ENCODE peak calls at places on chromosomes 4 and X, in eight cellular contexts. B is right lobe of liver, L is esophagus muscularis mucosa, F is uterus, V is transverse colon, I is ovary, Y is body of pancreas, J is IMR-90. O is an unnamed sample. For H3K4me1, the result is how much of the 10 kb centered on the place peaks cover.

GRCh38 chr4:153594208-153594607 is 89.9 kb upstream of the TLR2 start:
- DNase-seq in B (no peak), L (no peak), F (no peak), V (no peak), I (no peak), Y (no peak), J (peak), O (peak)

GRCh38 chr4:47032405-47033106 is 1.2 kb downstream of the GABRB1 start:
- DNase-seq in B (peak), L (no peak), F (peak), V (peak), I (peak), Y (peak), J (peak), O (peak)

GRCh38 chr4:101125045-101125713 is 222.1 kb downstream of the PPP3CA start:
- DNase-seq in B (no peak), L (no peak), F (no peak), V (no peak), I (no peak), Y (no peak), J (no peak), O (no peak)

GRCh38 chr4:169952236-169953088 is 73.7 kb downstream of the MFAP3L start:
- DNase-seq in B (no peak), L (no peak), F (no peak), V (no peak), I (no peak), Y (no peak), J (no peak), O (no peak)

GRCh38 chrX:151488677-151489076 is 74.8 kb upstream of the PASD1 start:
- DNase-seq in B (no peak), L (no peak), F (no peak), V (no peak), I (no peak), Y (no peak), J (no peak), O (no peak)

GRCh38 chr4:29717658-29718057 is 1002.5 kb upstream of the PCDH7 start:
- DNase-seq in B (no peak), L (no peak), F (no peak), V (no peak), I (no peak), Y (no peak), J (peak), O (no peak)

GRCh38 chr4:55524844-55525571 is 21.7 kb downstream of the CLOCK start:
- DNase-seq in B (no peak), L (no peak), F (no peak), V (no peak), I (no peak), Y (no peak), J (peak), O (no peak)

GRCh38 chr4:126733301-126733700 is 899.5 kb upstream of the INTU start:
- DNase-seq in B (no peak), L (no peak), F (no peak), V (no peak), I (no peak), Y (no peak), J (peak), O (no peak)

GRCh38 chr4:3269105-3269927 is 20.4 kb downstream of the MSANTD1 start:
- DNase-seq in B (no peak), L (no peak), F (no peak), V (no peak), I (no peak), Y (no peak), J (no peak), O (no peak)

GRCh38 chr4:134490863-134491262 is 289.3 kb upstream of the PABPC4L start:
- DNase-seq in B (no peak), L (no peak), F (no peak), V (no peak), I (no peak), Y (no peak), J (no peak), O (no peak)
- TF ChIP-seq CTCF in B (no peak), L (no peak), F (no peak), V (no peak), I (no peak), Y (no peak), J (no peak), O (no peak)

GRCh38 chrX:81201692-81202412 is at the start of the genes HMGN5 and SH3BGRL:
- DNase-seq in B (peak), L (peak), F (peak), V (peak), I (peak), Y (peak), J (peak), O (peak)
- TF ChIP-seq POLR2A in B (peak), L (no peak), F (no peak), V (peak), I (no peak), Y (peak), J (no peak), O (no peak)

GRCh38 chrX:80512924-80513323 is 92.7 kb downstream of the TENT5D start:
- DNase-seq in B (no peak), L (no peak), F (no peak), V (no peak), I (no peak), Y (no peak), J (no peak), O (no peak)
- H3K4me1 ChIP-seq in B (under half), L (under half), F (under half), V (under half), I (under half), Y (under half), J (under half), O (under half)

DNA sequence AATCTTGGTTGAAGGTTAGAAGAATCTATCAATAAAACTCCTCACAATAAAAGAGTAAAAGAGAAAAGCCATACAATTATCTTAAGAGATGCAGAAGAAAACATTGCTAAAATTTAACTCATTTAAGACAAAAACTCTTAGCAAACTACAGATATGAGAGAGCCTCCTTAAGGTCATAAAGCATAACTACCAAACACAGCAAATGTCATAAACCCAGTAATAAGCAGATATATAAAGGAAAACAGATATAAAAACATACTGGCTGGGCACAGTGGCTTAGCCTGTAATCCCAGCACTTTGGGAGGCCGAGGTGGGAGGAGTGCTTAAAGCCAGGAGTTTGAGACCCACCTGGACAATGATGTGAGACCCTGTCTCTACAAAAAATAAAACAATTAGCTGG is 165.3 kb downstream of the FAM13A start:
- DNase-seq in B (no peak), L (no peak), F (no peak), V (no peak), I (no peak), Y (no peak), J (no peak), O (no peak)
- TF ChIP-seq CTCF in B (no peak), L (no peak), F (no peak), V (no peak), I (no peak), Y (no peak), J (no peak), O (no peak)

DNA sequence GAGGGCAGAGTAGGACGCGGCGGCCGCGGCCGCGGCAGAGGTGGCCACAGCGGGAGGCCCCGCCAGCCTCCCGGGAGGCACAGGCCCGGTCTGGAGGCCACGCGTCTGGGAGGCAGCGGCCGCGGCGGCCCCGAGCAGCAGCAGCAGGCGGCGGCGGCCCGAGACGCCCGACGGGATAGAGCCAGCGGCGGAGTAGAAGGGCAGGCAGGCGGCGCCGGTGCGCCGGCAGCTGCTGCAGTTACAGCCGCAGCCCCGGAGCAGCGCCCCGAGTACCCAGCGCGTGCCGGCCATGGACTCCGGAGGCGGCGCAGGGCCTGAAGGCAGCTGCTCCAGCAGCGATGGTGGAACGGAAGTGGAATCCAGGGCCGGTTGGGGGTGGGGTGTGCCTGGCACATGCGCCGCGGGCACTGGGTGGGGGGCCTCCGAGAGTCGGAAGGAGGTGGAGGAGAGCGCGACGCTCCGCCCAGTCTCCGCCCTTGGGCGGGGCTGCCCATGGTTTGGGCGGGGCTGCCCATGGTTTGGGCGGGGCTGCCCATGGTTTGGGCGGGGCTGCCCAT is at the start of gene GRSF1:
- DNase-seq in B (peak), L (peak), F (peak), V (peak), I (peak), Y (peak), J (peak), O (peak)
- TF ChIP-seq POLR2A in B (peak), L (no peak), F (peak), V (peak), I (peak), Y (peak), J (peak), O (no peak)

DNA sequence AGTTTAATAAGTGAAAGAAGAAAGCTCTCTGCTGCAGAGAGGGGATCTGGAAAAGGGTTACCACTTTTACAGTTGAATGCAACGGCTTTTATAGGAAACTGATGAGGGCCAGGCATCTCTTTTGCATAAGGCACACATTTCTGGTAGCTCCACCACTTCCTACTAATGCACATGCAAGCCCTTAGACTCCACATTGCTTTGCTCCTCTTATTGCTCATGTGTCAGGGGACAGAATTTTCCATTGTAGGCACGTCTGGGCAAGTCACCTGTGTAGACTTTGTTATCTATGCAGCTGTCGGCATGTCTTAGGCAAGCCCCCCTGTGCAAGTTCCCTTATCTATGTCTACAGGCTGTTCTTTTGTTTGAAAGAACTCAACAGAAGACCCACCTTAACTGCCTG is 294.6 kb upstream of the STS start:
- DNase-seq in B (no peak), L (no peak), F (no peak), V (no peak), I (no peak), Y (no peak), J (no peak), O (no peak)
- H3K4me1 ChIP-seq in B (under half), L (under half), F (under half), V (under half), I (under half), Y (under half), J (under half), O (under half)

DNA sequence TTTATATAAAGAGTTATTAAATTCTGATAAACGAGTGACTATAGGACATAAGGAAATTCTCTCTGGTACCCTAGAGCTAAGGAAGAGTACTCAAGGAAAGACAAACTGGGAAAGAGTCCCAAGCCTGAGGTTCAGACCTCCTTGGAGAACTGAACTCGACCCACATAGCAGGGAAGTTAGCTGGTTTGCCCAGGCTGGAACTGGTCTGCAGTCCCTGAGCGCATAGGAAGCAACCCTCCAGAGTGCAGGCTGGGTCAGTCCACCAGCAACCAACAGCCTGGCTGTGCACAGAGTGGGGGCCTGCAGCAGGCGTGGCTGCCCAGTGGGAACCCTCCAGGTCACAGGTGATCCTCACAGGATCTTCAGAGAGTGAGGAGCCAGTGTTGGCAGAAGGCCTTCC is 114.1 kb downstream of the SOWAHB start:
- DNase-seq in B (no peak), L (no peak), F (no peak), V (no peak), I (no peak), Y (no peak), J (no peak), O (no peak)
- TF ChIP-seq CTCF in B (no peak), L (no peak), F (no peak), V (no peak), I (no peak), Y (no peak), J (no peak), O (no peak)

GRCh38 chrX:24693453-24694202 is at the start of gene POLA1:
- DNase-seq in B (peak), L (peak), F (peak), V (peak), I (peak), Y (peak), J (peak), O (peak)
- TF ChIP-seq POLR2A in B (peak), L (no peak), F (no peak), V (no peak), I (no peak), Y (peak), J (no peak), O (no peak)

GRCh38 chr4:99826016-99826415 is 9.4 kb downstream of the DAPP1 start:
- DNase-seq in B (no peak), L (no peak), F (no peak), V (no peak), I (no peak), Y (no peak), J (no peak), O (no peak)

GRCh38 chr4:99824070-99824599 is 7.5 kb downstream of the DAPP1 start:
- DNase-seq in B (no peak), L (no peak), F (no peak), V (no peak), I (no peak), Y (no peak), J (no peak), O (no peak)

GRCh38 chr4:99821918-99822503 is 5.4 kb downstream of the DAPP1 start:
- DNase-seq in B (no peak), L (no peak), F (no peak), V (no peak), I (no peak), Y (no peak), J (no peak), O (no peak)

GRCh38 chr4:99825272-99825671 is 8.6 kb downstream of the DAPP1 start:
- DNase-seq in B (no peak), L (no peak), F (no peak), V (no peak), I (no peak), Y (no peak), J (no peak), O (no peak)

GRCh38 chr4:99822734-99823133 is 6.1 kb downstream of the DAPP1 start:
- DNase-seq in B (no peak), L (no peak), F (no peak), V (no peak), I (no peak), Y (no peak), J (no peak), O (no peak)
- H3K4me1 ChIP-seq in B (under half), L (under half), F (under half), V (under half), I (under half), Y (under half), J (under half), O (under half)

DNA sequence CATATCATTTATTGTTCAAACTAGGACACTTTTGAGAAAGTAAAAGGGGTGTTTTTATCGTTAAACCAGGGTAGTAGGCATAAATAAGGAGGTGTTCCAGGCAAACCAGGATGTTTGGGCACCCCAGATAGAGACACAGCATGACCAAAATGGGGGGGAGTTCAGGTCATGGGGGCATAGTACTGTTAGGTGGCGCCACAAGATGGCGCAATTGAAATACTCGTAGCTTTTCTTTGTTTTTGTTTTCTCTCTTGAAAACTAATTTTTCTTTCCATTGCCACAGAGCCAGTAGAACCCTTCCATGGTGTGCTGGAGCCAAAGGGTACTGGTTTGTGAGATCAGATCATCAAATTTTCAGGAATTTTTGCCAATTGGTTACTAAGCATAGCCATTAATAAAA is 283.4 kb downstream of the BCOR start:
- DNase-seq in B (no peak), L (no peak), F (no peak), V (peak), I (no peak), Y (peak), J (peak), O (no peak)
- TF ChIP-seq CTCF in B (peak), L (peak), F (no peak), V (peak), I (peak), Y (no peak), J (peak), O (peak)